ENCODE peak calls at places on chromosome 11, in five cellular contexts. F is upper lobe of left lung, X is HepG2, G is K562, Z is GM12878. D is an unnamed sample. For H3K4me1 and H3K27me3, the result is how much of the 10 kb centered on the place peaks cover.

GRCh38 chr11:43905788-43906187 is 25.2 kb downstream of the ALKBH3 start:
- ATAC-seq in G (no peak), F (peak), Z (no peak), X (no peak), D (no peak)

GRCh38 chr11:124879229-124879998 is 14.2 kb downstream of the ROBO3 start:
- ATAC-seq in F (no peak), Z (no peak), X (no peak), G (no peak), D (no peak)

GRCh38 chr11:57791321-57792059 is 29.9 kb downstream of the CTNND1 start:
- ATAC-seq in F (no peak), Z (no peak), G (no peak), X (no peak), D (no peak)

GRCh38 chr11:122365545-122366380 is 249.7 kb upstream of the BLID start:
- ATAC-seq in F (peak), X (no peak), Z (no peak), G (no peak), D (no peak)

GRCh38 chr11:117795726-117796455 is 1.1 kb downstream of the DSCAML1 start:
- ATAC-seq in G (no peak), Z (no peak), F (no peak), X (no peak), D (no peak)

GRCh38 chr11:123856444-123856843 is 29.0 kb downstream of the TMEM225 start:
- ATAC-seq in Z (no peak), F (no peak), X (no peak), G (no peak), D (no peak)

GRCh38 chr11:131465056-131465455 is 94.6 kb downstream of the NTM start:
- ATAC-seq in X (no peak), Z (no peak), F (no peak), G (no peak), D (no peak)

GRCh38 chr11:73757598-73757997 is 3.3 kb downstream of the RAB6A start:
- ATAC-seq in F (no peak), Z (no peak), X (no peak), G (no peak), D (no peak)

GRCh38 chr11:115362997-115363396 is 141.2 kb downstream of the CADM1 start:
- ATAC-seq in Z (no peak), X (no peak), G (no peak), F (no peak), D (no peak)

GRCh38 chr11:1854132-1854948 is 1.5 kb downstream of the LSP1 start:
- ATAC-seq in X (no peak), Z (peak), G (no peak), F (no peak), D (no peak)

GRCh38 chr11:114280696-114281095 is 15.5 kb upstream of the NNMT start:
- ATAC-seq in Z (peak), X (peak), G (peak), F (peak), D (peak)

GRCh38 chr11:12263141-12263693 is 114.2 kb upstream of the PARVA start:
- ATAC-seq in F (no peak), X (no peak), G (peak), Z (no peak), D (no peak)

GRCh38 chr11:1761110-1761856 is 2.4 kb downstream of the CTSD start:
- ATAC-seq in F (no peak), Z (no peak), X (no peak), G (no peak), D (no peak)

GRCh38 chr11:120510406-120511115 is 987 bp upstream of the GRIK4 start:
- ATAC-seq in F (no peak), Z (peak), G (peak), X (peak), D (no peak)

GRCh38 chr11:73177380-73178091 is 35.4 kb upstream of the FCHSD2 start:
- ATAC-seq in G (no peak), F (peak), X (peak), Z (peak), D (peak)

GRCh38 chr11:117172678-117173421 is 5.7 kb upstream of the SIDT2 start:
- ATAC-seq in F (peak), X (peak), G (peak), Z (no peak), D (no peak)

GRCh38 chr11:24005202-24005876 is 491.5 kb upstream of the LUZP2 start:
- ATAC-seq in Z (no peak), G (no peak), F (no peak), X (no peak), D (no peak)

GRCh38 chr11:44445500-44446340 is 119.7 kb upstream of the CD82 start:
- ATAC-seq in Z (no peak), F (peak), G (peak), X (peak), D (no peak)

GRCh38 chr11:79439893-79440450 is 858 bp downstream of the TENM4 start:
- ATAC-seq in Z (peak), F (peak), G (peak), X (peak), D (peak)

GRCh38 chr11:110026823-110027626 is 66.2 kb upstream of the ZC3H12C start:
- ATAC-seq in G (no peak), F (peak), X (no peak), Z (peak), D (peak)

GRCh38 chr11:57667715-57668466 is at the start of gene ZDHHC5:
- ATAC-seq in Z (peak), F (peak), G (peak), X (peak), D (peak)

GRCh38 chr11:63763506-63764200 is 4.9 kb downstream of the ZFTA start:
- ATAC-seq in G (no peak), X (no peak), Z (no peak), F (peak), D (peak)

GRCh38 chr11:15821471-15821870 is 534.9 kb downstream of the SOX6 start:
- ATAC-seq in X (no peak), F (no peak), G (no peak), Z (no peak), D (no peak)

GRCh38 chr11:61514050-61514917 is 5.7 kb downstream of the LRRC10B start:
- ATAC-seq in G (no peak), F (no peak), Z (no peak), X (peak), D (no peak)
- H3K4me1 ChIP-seq in G (under half), F (under half), Z (under half), X (under half), D (under half)

GRCh38 chr11:20154381-20154780 is 5.9 kb downstream of the DBX1 start:
- ATAC-seq in X (no peak), F (no peak), G (no peak), Z (no peak), D (no peak)
- H3K27me3 ChIP-seq in X (half or more), F (under half), G (under half), Z (under half), D (half or more)

GRCh38 chr11:41118521-41118920 is 340.9 kb downstream of the LRRC4C start:
- ATAC-seq in Z (no peak), F (no peak), G (no peak), X (no peak), D (no peak)

GRCh38 chr11:41110527-41110926 is 348.9 kb downstream of the LRRC4C start:
- ATAC-seq in F (no peak), X (no peak), G (no peak), Z (no peak), D (no peak)

GRCh38 chr11:41116970-41117369 is 342.5 kb downstream of the LRRC4C start:
- ATAC-seq in Z (no peak), X (no peak), F (no peak), G (no peak), D (no peak)

GRCh38 chr11:41115066-41115465 is 344.4 kb downstream of the LRRC4C start:
- ATAC-seq in F (no peak), G (no peak), X (no peak), Z (no peak), D (no peak)

DNA sequence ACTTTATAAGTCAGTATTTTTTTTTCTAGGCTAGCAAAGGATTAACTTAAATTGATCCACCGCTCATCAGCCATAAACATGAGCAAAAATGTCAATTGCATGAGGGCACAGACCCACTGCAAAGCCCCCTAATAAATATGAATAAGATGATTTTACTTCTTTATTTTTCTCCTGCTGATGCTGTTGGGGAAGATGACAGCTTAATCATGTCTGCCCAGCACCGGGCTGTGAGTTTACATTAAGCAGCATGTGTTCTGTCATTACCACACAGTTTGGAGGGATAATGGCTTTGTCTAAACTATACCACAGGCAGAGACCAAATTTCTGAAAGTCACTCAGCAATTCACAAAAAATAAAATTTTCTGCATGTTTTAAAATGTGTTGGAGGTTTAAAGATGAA is 346.3 kb downstream of the LRRC4C start:
- ATAC-seq in Z (no peak), G (no peak), X (no peak), F (no peak), D (no peak)
- TF ChIP-seq EP300 in Z (no peak), G (no peak), X (no peak), F (no peak), D (no peak)

DNA sequence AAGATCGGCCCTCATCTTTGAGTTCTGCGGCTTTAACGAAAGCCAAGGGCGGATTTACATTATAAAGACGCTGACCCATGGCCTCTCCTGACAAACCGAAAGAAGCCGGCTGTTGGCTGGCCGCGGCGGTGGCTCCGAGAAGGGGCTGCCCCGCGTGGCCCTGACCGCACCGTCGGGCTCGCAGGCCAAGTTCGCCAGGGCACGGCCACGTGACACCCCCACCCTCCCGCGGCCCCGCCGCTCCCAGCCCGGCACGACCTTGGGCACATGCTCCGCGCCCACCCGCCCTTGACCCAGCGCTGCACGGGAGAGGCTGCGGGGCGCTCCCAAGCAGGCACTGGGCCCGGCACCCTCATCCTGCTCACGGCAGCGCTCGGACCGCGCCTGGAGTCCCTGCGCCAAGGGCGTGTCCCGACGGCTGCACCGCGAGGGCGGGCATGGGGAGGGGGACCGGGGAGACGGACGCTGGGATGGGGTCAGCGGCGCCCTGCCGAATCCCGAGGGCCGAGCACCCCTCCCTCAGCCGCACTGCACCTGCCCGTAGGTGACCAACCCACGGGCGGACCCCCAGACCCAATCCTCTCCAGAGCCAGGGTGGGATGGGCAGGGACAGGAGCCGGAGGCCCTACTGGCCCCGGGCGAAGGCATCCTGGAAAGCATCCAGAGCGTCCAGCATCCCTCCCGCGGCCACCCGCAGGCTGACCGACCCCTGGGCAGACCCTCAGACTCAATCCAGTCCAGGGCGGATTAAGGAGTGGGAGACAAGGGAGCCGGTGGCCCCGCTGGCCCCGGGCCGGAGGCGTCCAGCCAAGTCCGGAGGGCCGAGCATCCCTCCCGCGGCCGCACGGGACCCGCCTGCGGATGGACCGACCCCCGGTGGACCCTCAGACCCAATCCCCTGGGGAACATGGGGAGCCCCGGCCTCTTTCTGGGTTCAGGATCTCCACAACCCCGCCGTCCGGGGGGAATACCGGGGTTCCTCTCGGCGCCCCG is 759 bp downstream of the CPT1A start:
- ATAC-seq in X (peak), F (peak), G (peak), Z (peak), D (peak)
- H3K4me1 ChIP-seq in X (half or more), F (half or more), G (half or more), Z (under half), D (under half)

DNA sequence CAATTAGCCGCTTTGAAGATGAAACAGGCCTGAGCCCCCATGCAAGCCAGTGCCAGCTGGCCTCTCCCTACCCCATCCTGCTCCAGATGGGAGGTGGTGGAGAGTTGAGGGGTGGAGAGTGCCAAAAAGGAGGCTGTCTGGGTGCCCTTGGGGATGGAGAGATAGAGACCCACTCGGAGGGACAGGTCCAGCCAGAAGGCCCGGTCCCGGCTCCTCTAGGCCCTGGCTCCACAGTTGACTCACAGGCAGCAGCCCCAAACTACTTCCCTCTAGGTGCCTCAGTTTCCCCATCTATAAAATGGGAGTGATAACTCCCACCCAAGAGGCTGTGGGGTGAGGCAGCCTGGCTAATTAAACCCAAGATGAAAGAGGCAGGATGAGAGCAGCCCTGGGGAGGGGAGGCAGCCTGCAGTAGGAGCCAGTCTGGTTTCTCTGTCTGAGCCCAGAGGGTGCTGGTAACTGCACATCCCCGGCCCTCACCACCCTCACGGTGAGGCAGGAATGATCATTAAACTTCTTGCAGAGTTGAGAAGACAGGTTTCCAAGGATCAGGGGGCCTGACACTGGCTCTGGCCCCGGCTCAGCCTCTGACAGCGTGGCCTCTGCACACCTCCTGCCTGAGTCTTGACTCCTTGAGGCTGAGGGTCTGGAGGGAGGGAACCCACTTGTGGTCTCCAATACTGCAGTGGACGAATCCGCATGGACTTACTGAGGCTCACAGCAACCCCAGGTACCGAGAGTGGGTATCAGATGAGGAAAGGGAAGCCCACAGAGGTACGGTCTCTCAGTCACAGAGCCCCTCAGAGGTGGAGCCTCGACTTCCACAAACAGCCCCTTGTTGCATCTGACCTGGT is 1.4 kb upstream of the AP5B1 start:
- ATAC-seq in G (no peak), F (no peak), X (no peak), Z (no peak), D (no peak)
- H3K27me3 ChIP-seq in G (under half), F (under half), X (under half), Z (under half), D (under half)

GRCh38 chr11:119101759-119102423 is at the start of gene DPAGT1:
- ATAC-seq in Z (peak), F (peak), X (peak), G (peak), D (peak)
- TF ChIP-seq EP300 in Z (no peak), F (no peak), X (no peak), G (peak), D (no peak)

GRCh38 chr11:61969391-61969758 is 1.9 kb upstream of the FTH1 start:
- ATAC-seq in G (no peak), Z (no peak), X (no peak), F (no peak), D (no peak)
- H3K4me1 ChIP-seq in G (half or more), Z (under half), X (half or more), F (half or more), D (under half)